ENCODE peak calls at places on chromosomes 11 and 22, in five cellular contexts. One of them, this sample, is unnamed.
A peak's percentile ranks its signal among the peaks of the same experiment; 100 is the strongest.

GRCh38 chr22:44188986-44189630 is 8.4 kb downstream of the PARVG start:
- DNase-seq in H1: no peak
- DNase-seq in HepG2: no peak
- DNase-seq in NT2/D1: no peak
- DNase-seq in HEK293T: no peak
- DNase-seq in this sample: no peak

GRCh38 chr11:107789767-107790166 is 68.8 kb downstream of the SLC35F2 start:
- DNase-seq in HEK293T: no peak
- DNase-seq in H1: no peak
- DNase-seq in HepG2: no peak
- DNase-seq in NT2/D1: no peak
- DNase-seq in this sample: no peak

GRCh38 chr11:106656646-106657045 is 361.6 kb downstream of the GUCY1A2 start:
- DNase-seq in HepG2: no peak
- DNase-seq in NT2/D1: no peak
- DNase-seq in H1: no peak
- DNase-seq in HEK293T: no peak
- DNase-seq in this sample: no peak

GRCh38 chr11:20226936-20227335 is 66.7 kb upstream of the DBX1 start:
- DNase-seq in H1: no peak
- DNase-seq in HepG2: no peak
- DNase-seq in HEK293T: no peak
- DNase-seq in NT2/D1: no peak
- DNase-seq in this sample: no peak

GRCh38 chr11:134514354-134514951 is 102.4 kb upstream of the B3GAT1 start:
- DNase-seq in HepG2: no peak
- DNase-seq in H1: no peak
- DNase-seq in NT2/D1: no peak
- DNase-seq in HEK293T: no peak
- DNase-seq in this sample: no peak

GRCh38 chr22:42317691-42318547 is 47.5 kb upstream of the TCF20 start:
- DNase-seq in NT2/D1: no peak
- DNase-seq in HEK293T: no peak
- DNase-seq in HepG2: no peak
- DNase-seq in H1: no peak
- DNase-seq in this sample: no peak

GRCh38 chr11:59191095-59191494 is 19.2 kb downstream of the DTX4 start:
- DNase-seq in NT2/D1: no peak
- DNase-seq in HepG2: peak; percentile 60
- DNase-seq in HEK293T: no peak
- DNase-seq in H1: no peak
- DNase-seq in this sample: no peak

GRCh38 chr11:1034456-1035295 is 1.8 kb downstream of the MUC6 start:
- DNase-seq in HEK293T: no peak
- DNase-seq in NT2/D1: no peak
- DNase-seq in HepG2: no peak
- DNase-seq in H1: no peak
- DNase-seq in this sample: no peak

GRCh38 chr11:35139883-35140282 is 912 bp downstream of the CD44 start:
- DNase-seq in NT2/D1: no peak
- DNase-seq in H1: no peak
- DNase-seq in HepG2: no peak
- DNase-seq in HEK293T: no peak
- DNase-seq in this sample: no peak

GRCh38 chr11:121048464-121049233 is 24.7 kb downstream of the TBCEL start:
- DNase-seq in H1: no peak
- DNase-seq in HepG2: no peak
- DNase-seq in HEK293T: no peak
- DNase-seq in NT2/D1: no peak
- DNase-seq in this sample: no peak

GRCh38 chr11:43396617-43397016 is 37.9 kb downstream of the TTC17 start:
- DNase-seq in HEK293T: no peak
- DNase-seq in H1: no peak
- DNase-seq in HepG2: no peak
- DNase-seq in NT2/D1: no peak
- DNase-seq in this sample: no peak

GRCh38 chr11:134438533-134438932 is 26.5 kb upstream of the B3GAT1 start:
- DNase-seq in HEK293T: no peak
- DNase-seq in H1: no peak
- DNase-seq in NT2/D1: no peak
- DNase-seq in HepG2: no peak
- DNase-seq in this sample: no peak

GRCh38 chr11:104957280-104957679 is 11.1 kb downstream of the CASP4 start:
- DNase-seq in H1: no peak
- DNase-seq in HepG2: no peak
- DNase-seq in NT2/D1: no peak
- DNase-seq in HEK293T: no peak
- DNase-seq in this sample: no peak

GRCh38 chr22:46806789-46807188 is 44.3 kb downstream of the TBC1D22A start:
- DNase-seq in H1: no peak
- DNase-seq in HEK293T: no peak
- DNase-seq in NT2/D1: no peak
- DNase-seq in HepG2: no peak
- DNase-seq in this sample: no peak

DNA sequence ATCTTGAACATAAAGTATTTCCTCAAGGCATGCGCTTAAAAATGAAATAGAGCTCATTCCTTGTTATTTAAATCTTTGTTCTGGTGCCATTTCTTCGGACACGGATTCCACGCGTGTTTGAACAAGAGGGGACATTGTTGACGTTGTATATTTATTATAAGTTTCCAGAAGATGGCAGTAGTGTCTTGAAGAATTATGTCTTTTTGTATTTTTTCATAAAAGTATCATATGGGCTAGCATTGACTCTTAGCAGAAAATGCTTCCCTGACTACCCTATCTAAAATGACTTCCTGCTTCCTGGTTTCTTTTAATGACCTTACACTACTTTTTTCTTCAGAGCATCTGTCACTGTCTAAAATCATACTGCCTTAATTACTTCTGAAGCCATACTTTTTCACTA is 20.4 kb downstream of the BIRC2 start:
- DNase-seq in NT2/D1: no peak
- DNase-seq in HEK293T: no peak
- DNase-seq in H1: no peak
- DNase-seq in HepG2: no peak
- DNase-seq in this sample: no peak
- TF ChIP-seq SUZ12 in NT2/D1: no peak
- TF ChIP-seq SUZ12 in HEK293T: no peak
- TF ChIP-seq SUZ12 in H1: no peak
- TF ChIP-seq SUZ12 in HepG2: no peak
- TF ChIP-seq SUZ12 in this sample: no peak

GRCh38 chr11:110759972-110760381 is 47.7 kb upstream of the ARHGAP20 start:
- DNase-seq in HepG2: no peak
- DNase-seq in HEK293T: no peak
- DNase-seq in H1: no peak
- DNase-seq in NT2/D1: no peak
- DNase-seq in this sample: no peak
- TF ChIP-seq SUZ12 in HepG2: no peak
- TF ChIP-seq SUZ12 in HEK293T: no peak
- TF ChIP-seq SUZ12 in H1: no peak
- TF ChIP-seq SUZ12 in NT2/D1: no peak
- TF ChIP-seq SUZ12 in this sample: no peak

GRCh38 chr11:119285431-119285830 is 31.5 kb downstream of the MCAM start:
- DNase-seq in NT2/D1: no peak
- DNase-seq in HEK293T: no peak
- DNase-seq in H1: no peak
- DNase-seq in HepG2: no peak
- DNase-seq in this sample: no peak

GRCh38 chr11:119288219-119288618 is 28.7 kb downstream of the MCAM start:
- DNase-seq in HEK293T: no peak
- DNase-seq in H1: no peak
- DNase-seq in HepG2: no peak
- DNase-seq in NT2/D1: no peak
- DNase-seq in this sample: no peak

GRCh38 chr11:119282495-119282894 is 34.4 kb downstream of the MCAM start:
- DNase-seq in HEK293T: no peak
- DNase-seq in HepG2: no peak
- DNase-seq in NT2/D1: no peak
- DNase-seq in H1: no peak
- DNase-seq in this sample: no peak

DNA sequence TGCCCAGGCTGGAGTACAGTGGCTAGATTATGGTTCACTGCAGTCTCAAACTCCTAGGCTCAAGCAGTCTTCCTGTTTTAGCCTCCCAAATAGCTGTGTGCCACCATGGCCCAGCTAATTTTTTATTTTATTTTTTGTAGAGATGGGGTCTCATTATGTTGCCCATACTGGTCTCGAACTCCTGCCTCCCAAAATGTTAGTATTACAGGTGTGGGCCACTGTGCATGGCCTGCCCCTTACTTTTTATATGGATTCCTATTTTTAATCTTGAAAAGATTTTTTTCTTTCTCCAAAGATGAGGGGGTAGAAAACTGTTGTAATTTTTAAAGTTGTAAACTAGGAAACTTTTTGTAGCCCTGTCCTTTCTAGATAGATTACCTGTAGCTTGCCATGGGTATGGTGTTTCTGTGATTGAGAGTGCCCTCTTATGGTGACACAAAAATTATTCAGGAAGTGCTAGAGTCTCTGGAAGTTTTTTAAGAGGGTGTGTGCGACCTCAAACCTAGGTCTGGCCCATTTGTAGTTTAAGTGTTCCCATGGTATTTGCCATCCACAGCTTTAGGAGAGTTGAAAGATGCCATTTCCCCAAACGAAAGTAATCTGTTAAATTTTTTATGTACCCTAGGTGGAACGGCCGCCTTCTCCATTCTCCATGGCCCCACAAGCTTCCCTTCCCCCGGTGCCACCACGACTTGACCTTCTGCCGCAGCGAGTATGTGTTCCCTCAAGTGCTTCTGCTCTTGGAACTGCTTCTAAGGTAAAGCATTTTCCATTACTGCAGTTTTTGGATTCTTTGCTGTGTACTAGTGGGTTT is 32.4 kb downstream of the MCAM start:
- DNase-seq in HepG2: peak; percentile 34
- DNase-seq in HEK293T: peak; percentile 36
- DNase-seq in H1: no peak
- DNase-seq in NT2/D1: no peak
- DNase-seq in this sample: no peak
- TF ChIP-seq SUZ12 in HepG2: no peak
- TF ChIP-seq SUZ12 in HEK293T: no peak
- TF ChIP-seq SUZ12 in H1: no peak
- TF ChIP-seq SUZ12 in NT2/D1: no peak
- TF ChIP-seq SUZ12 in this sample: no peak

GRCh38 chr11:27700351-27701261 is at the start of gene BDNF:
- DNase-seq in HEK293T: peak; percentile 32
- DNase-seq in HepG2: no peak
- DNase-seq in NT2/D1: no peak
- DNase-seq in H1: no peak
- DNase-seq in this sample: no peak

GRCh38 chr11:27697679-27698275 is 2.5 kb downstream of the BDNF start:
- DNase-seq in HepG2: no peak
- DNase-seq in H1: no peak
- DNase-seq in NT2/D1: no peak
- DNase-seq in HEK293T: no peak
- DNase-seq in this sample: no peak

GRCh38 chr11:27698872-27699241 is 1.4 kb downstream of the BDNF start:
- DNase-seq in HepG2: peak; percentile 43
- DNase-seq in HEK293T: peak; percentile 82
- DNase-seq in H1: peak; percentile 83
- DNase-seq in NT2/D1: peak; percentile 74
- DNase-seq in this sample: peak; percentile 23

GRCh38 chr11:27699926-27700350 is 317 bp downstream of the BDNF start:
- DNase-seq in HEK293T: no peak
- DNase-seq in NT2/D1: no peak
- DNase-seq in HepG2: no peak
- DNase-seq in H1: no peak
- DNase-seq in this sample: no peak

DNA sequence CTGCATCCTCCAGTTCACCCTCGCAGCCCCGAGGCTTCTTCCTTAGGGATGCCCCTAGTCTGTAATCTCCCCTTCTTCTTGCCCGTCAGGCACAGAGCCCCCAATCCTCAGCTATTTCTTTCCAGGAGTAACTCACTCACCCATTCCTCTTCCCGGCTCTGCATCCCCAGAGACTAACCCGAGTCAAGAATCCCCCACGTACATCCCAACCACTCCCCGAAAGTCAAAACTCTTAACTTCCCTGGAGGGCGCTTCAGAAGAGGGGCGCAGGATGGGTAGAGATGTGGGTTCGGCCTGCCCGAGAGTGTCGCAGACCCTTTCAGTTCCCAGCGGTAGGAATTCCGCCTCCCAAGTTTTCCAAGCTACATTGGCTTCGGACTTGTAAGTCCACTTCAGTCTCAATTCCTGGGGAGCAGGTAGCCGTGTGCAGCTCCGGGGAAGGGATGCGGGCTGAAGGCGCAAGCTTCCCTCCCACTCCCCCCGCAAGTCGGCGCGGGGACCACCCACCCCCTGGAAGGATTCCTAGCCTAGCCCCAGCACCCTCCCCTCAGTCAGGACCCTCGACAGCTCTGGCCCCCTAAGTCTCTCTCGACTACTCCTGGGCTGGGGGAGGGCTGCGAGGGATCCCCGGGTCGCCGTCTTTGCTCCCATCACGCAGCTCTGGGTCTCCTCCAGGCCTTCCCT is 871 bp downstream of the BDNF start:
- DNase-seq in HEK293T: peak; percentile 11
- DNase-seq in HepG2: no peak
- DNase-seq in NT2/D1: no peak
- DNase-seq in H1: no peak
- DNase-seq in this sample: no peak
- TF ChIP-seq SUZ12 in HEK293T: no peak
- TF ChIP-seq SUZ12 in HepG2: no peak
- TF ChIP-seq SUZ12 in NT2/D1: no peak
- TF ChIP-seq SUZ12 in H1: peak; percentile 63
- TF ChIP-seq SUZ12 in this sample: peak; percentile 45

GRCh38 chr22:30290679-30291333 is 1.5 kb upstream of the CASTOR1 start:
- DNase-seq in H1: no peak
- DNase-seq in NT2/D1: no peak
- DNase-seq in HepG2: peak; percentile 63
- DNase-seq in HEK293T: no peak
- DNase-seq in this sample: no peak
- TF ChIP-seq SUZ12 in H1: no peak
- TF ChIP-seq SUZ12 in NT2/D1: no peak
- TF ChIP-seq SUZ12 in HepG2: no peak
- TF ChIP-seq SUZ12 in HEK293T: no peak
- TF ChIP-seq SUZ12 in this sample: no peak

This sample was measured in GM12878.